ENCODE peak calls at places on chromosomes 5 and 9, in ten cellular contexts. One of them, this sample, is unnamed.
A peak's percentile ranks its signal among the peaks of the same experiment; 100 is the strongest.

GRCh38 chr5:169871816-169872215 is 108.5 kb downstream of the INSYN2B start:
- DNase-seq in nephron progenitor cell: no peak
- DNase-seq in IMR-90: no peak
- DNase-seq in A549: no peak
- DNase-seq in uterus: no peak
- DNase-seq in mammary epithelial cell: no peak
- DNase-seq in Peyer's patch: no peak
- DNase-seq in transverse colon: no peak
- DNase-seq in PC-9: no peak
- DNase-seq in progenitor cell of endocrine pancreas: no peak
- DNase-seq in this sample: no peak

GRCh38 chr5:16791036-16791705 is 144.9 kb downstream of the MYO10 start:
- DNase-seq in nephron progenitor cell: peak; percentile 41
- DNase-seq in IMR-90: peak; percentile 74
- DNase-seq in A549: peak; percentile 64
- DNase-seq in uterus: peak; percentile 29
- DNase-seq in mammary epithelial cell: peak; percentile 27
- DNase-seq in Peyer's patch: no peak
- DNase-seq in transverse colon: no peak
- DNase-seq in PC-9: peak; percentile 55
- DNase-seq in progenitor cell of endocrine pancreas: no peak
- DNase-seq in this sample: no peak

GRCh38 chr9:111527347-111527746 is 2.4 kb downstream of the ZNF483 start:
- DNase-seq in nephron progenitor cell: no peak
- DNase-seq in IMR-90: no peak
- DNase-seq in A549: no peak
- DNase-seq in uterus: no peak
- DNase-seq in mammary epithelial cell: peak; percentile 15
- DNase-seq in Peyer's patch: no peak
- DNase-seq in transverse colon: no peak
- DNase-seq in PC-9: no peak
- DNase-seq in progenitor cell of endocrine pancreas: no peak
- DNase-seq in this sample: no peak

GRCh38 chr9:113887436-113887835 is 11.3 kb downstream of the ZNF618 start:
- DNase-seq in nephron progenitor cell: no peak
- DNase-seq in IMR-90: no peak
- DNase-seq in A549: no peak
- DNase-seq in uterus: no peak
- DNase-seq in mammary epithelial cell: no peak
- DNase-seq in Peyer's patch: no peak
- DNase-seq in transverse colon: no peak
- DNase-seq in PC-9: no peak
- DNase-seq in progenitor cell of endocrine pancreas: no peak
- DNase-seq in this sample: no peak

GRCh38 chr5:51380603-51381207 is 2.5 kb upstream of the ISL1 start:
- DNase-seq in nephron progenitor cell: peak; percentile 46
- DNase-seq in IMR-90: peak; percentile 4
- DNase-seq in A549: no peak
- DNase-seq in uterus: no peak
- DNase-seq in mammary epithelial cell: no peak
- DNase-seq in Peyer's patch: no peak
- DNase-seq in transverse colon: no peak
- DNase-seq in PC-9: peak; percentile 9
- DNase-seq in progenitor cell of endocrine pancreas: no peak
- DNase-seq in this sample: no peak

GRCh38 chr9:104025945-104026344 is 68.2 kb upstream of the SMC2 start:
- DNase-seq in nephron progenitor cell: no peak
- DNase-seq in IMR-90: peak; percentile 7
- DNase-seq in A549: no peak
- DNase-seq in uterus: no peak
- DNase-seq in mammary epithelial cell: no peak
- DNase-seq in Peyer's patch: no peak
- DNase-seq in transverse colon: no peak
- DNase-seq in PC-9: no peak
- DNase-seq in progenitor cell of endocrine pancreas: no peak
- DNase-seq in this sample: no peak

GRCh38 chr5:146301666-146302065 is 37.0 kb upstream of the POU4F3 start:
- DNase-seq in nephron progenitor cell: no peak
- DNase-seq in IMR-90: peak; percentile 5
- DNase-seq in A549: no peak
- DNase-seq in uterus: no peak
- DNase-seq in mammary epithelial cell: no peak
- DNase-seq in Peyer's patch: no peak
- DNase-seq in transverse colon: no peak
- DNase-seq in PC-9: no peak
- DNase-seq in progenitor cell of endocrine pancreas: no peak
- DNase-seq in this sample: no peak

GRCh38 chr5:114418546-114419388 is 56.9 kb downstream of the KCNN2 start:
- DNase-seq in nephron progenitor cell: no peak
- DNase-seq in IMR-90: no peak
- DNase-seq in A549: no peak
- DNase-seq in uterus: no peak
- DNase-seq in mammary epithelial cell: no peak
- DNase-seq in Peyer's patch: no peak
- DNase-seq in transverse colon: no peak
- DNase-seq in PC-9: no peak
- DNase-seq in progenitor cell of endocrine pancreas: no peak
- DNase-seq in this sample: no peak

GRCh38 chr5:128062172-128062746 is 21.3 kb upstream of the SLC12A2 start:
- DNase-seq in nephron progenitor cell: no peak
- DNase-seq in IMR-90: peak; percentile 80
- DNase-seq in A549: no peak
- DNase-seq in uterus: no peak
- DNase-seq in mammary epithelial cell: peak; percentile 85
- DNase-seq in Peyer's patch: no peak
- DNase-seq in transverse colon: peak; percentile 13
- DNase-seq in PC-9: no peak
- DNase-seq in progenitor cell of endocrine pancreas: no peak
- DNase-seq in this sample: no peak

GRCh38 chr5:167348286-167348926 is 943.0 kb upstream of the WWC1 start:
- DNase-seq in nephron progenitor cell: no peak
- DNase-seq in IMR-90: no peak
- DNase-seq in A549: no peak
- DNase-seq in uterus: no peak
- DNase-seq in mammary epithelial cell: no peak
- DNase-seq in Peyer's patch: no peak
- DNase-seq in transverse colon: no peak
- DNase-seq in PC-9: no peak
- DNase-seq in progenitor cell of endocrine pancreas: no peak
- DNase-seq in this sample: no peak

GRCh38 chr9:138101444-138102234 is 224.1 kb downstream of the CACNA1B start:
- DNase-seq in nephron progenitor cell: no peak
- DNase-seq in IMR-90: no peak
- DNase-seq in A549: no peak
- DNase-seq in uterus: no peak
- DNase-seq in mammary epithelial cell: no peak
- DNase-seq in Peyer's patch: peak; percentile 3
- DNase-seq in transverse colon: no peak
- DNase-seq in PC-9: no peak
- DNase-seq in progenitor cell of endocrine pancreas: no peak
- DNase-seq in this sample: peak; percentile 13

GRCh38 chr9:110115868-110116542 is 92.0 kb downstream of the C9orf152 start:
- DNase-seq in nephron progenitor cell: no peak
- DNase-seq in IMR-90: peak; percentile 91
- DNase-seq in A549: peak; percentile 49
- DNase-seq in uterus: no peak
- DNase-seq in mammary epithelial cell: peak; percentile 58
- DNase-seq in Peyer's patch: no peak
- DNase-seq in transverse colon: no peak
- DNase-seq in PC-9: peak; percentile 33
- DNase-seq in progenitor cell of endocrine pancreas: no peak
- DNase-seq in this sample: no peak

GRCh38 chr5:54820346-54820745 is 165.0 kb downstream of the ESM1 start:
- DNase-seq in nephron progenitor cell: no peak
- DNase-seq in IMR-90: peak; percentile 62
- DNase-seq in A549: no peak
- DNase-seq in uterus: no peak
- DNase-seq in mammary epithelial cell: no peak
- DNase-seq in Peyer's patch: no peak
- DNase-seq in transverse colon: no peak
- DNase-seq in PC-9: no peak
- DNase-seq in progenitor cell of endocrine pancreas: no peak
- DNase-seq in this sample: no peak

GRCh38 chr5:16510123-16510522 is 44.5 kb upstream of the ZNF622 start:
- DNase-seq in nephron progenitor cell: no peak
- DNase-seq in IMR-90: no peak
- DNase-seq in A549: no peak
- DNase-seq in uterus: no peak
- DNase-seq in mammary epithelial cell: no peak
- DNase-seq in Peyer's patch: no peak
- DNase-seq in transverse colon: no peak
- DNase-seq in PC-9: no peak
- DNase-seq in progenitor cell of endocrine pancreas: no peak
- DNase-seq in this sample: no peak

GRCh38 chr9:105834404-105834803 is 140.1 kb downstream of the TMEM38B start:
- DNase-seq in nephron progenitor cell: no peak
- DNase-seq in IMR-90: no peak
- DNase-seq in A549: no peak
- DNase-seq in uterus: no peak
- DNase-seq in mammary epithelial cell: no peak
- DNase-seq in Peyer's patch: no peak
- DNase-seq in transverse colon: no peak
- DNase-seq in PC-9: no peak
- DNase-seq in progenitor cell of endocrine pancreas: no peak
- DNase-seq in this sample: no peak

GRCh38 chr5:54718647-54719046 is 201.1 kb downstream of the SNX18 start:
- DNase-seq in nephron progenitor cell: no peak
- DNase-seq in IMR-90: no peak
- DNase-seq in A549: no peak
- DNase-seq in uterus: no peak
- DNase-seq in mammary epithelial cell: no peak
- DNase-seq in Peyer's patch: no peak
- DNase-seq in transverse colon: no peak
- DNase-seq in PC-9: no peak
- DNase-seq in progenitor cell of endocrine pancreas: no peak
- DNase-seq in this sample: no peak

GRCh38 chr9:7879551-7880245 is 80.1 kb upstream of the DMAC1 start:
- DNase-seq in nephron progenitor cell: peak; percentile 34
- DNase-seq in IMR-90: no peak
- DNase-seq in A549: no peak
- DNase-seq in uterus: no peak
- DNase-seq in mammary epithelial cell: peak; percentile 16
- DNase-seq in Peyer's patch: no peak
- DNase-seq in transverse colon: no peak
- DNase-seq in PC-9: no peak
- DNase-seq in progenitor cell of endocrine pancreas: no peak
- DNase-seq in this sample: peak; percentile 10

GRCh38 chr9:129875181-129875611 is 39.9 kb downstream of the USP20 start:
- DNase-seq in nephron progenitor cell: no peak
- DNase-seq in IMR-90: no peak
- DNase-seq in A549: no peak
- DNase-seq in uterus: no peak
- DNase-seq in mammary epithelial cell: no peak
- DNase-seq in Peyer's patch: no peak
- DNase-seq in transverse colon: no peak
- DNase-seq in PC-9: no peak
- DNase-seq in progenitor cell of endocrine pancreas: no peak
- DNase-seq in this sample: no peak
- TF ChIP-seq CTCF in nephron progenitor cell: peak; percentile 19
- TF ChIP-seq CTCF in IMR-90: peak; percentile 7
- TF ChIP-seq CTCF in A549: no peak
- TF ChIP-seq CTCF in uterus: no peak
- TF ChIP-seq CTCF in mammary epithelial cell: no peak
- TF ChIP-seq CTCF in Peyer's patch: no peak
- TF ChIP-seq CTCF in transverse colon: no peak
- TF ChIP-seq CTCF in PC-9: no peak
- TF ChIP-seq CTCF in progenitor cell of endocrine pancreas: peak; percentile 14
- TF ChIP-seq CTCF in this sample: no peak

GRCh38 chr9:5899292-5899691 is 8.6 kb downstream of the MLANA start:
- DNase-seq in nephron progenitor cell: no peak
- DNase-seq in IMR-90: no peak
- DNase-seq in A549: peak; percentile 36
- DNase-seq in uterus: no peak
- DNase-seq in mammary epithelial cell: no peak
- DNase-seq in Peyer's patch: no peak
- DNase-seq in transverse colon: no peak
- DNase-seq in PC-9: no peak
- DNase-seq in progenitor cell of endocrine pancreas: no peak
- DNase-seq in this sample: no peak
- TF ChIP-seq CTCF in nephron progenitor cell: no peak
- TF ChIP-seq CTCF in IMR-90: no peak
- TF ChIP-seq CTCF in A549: peak; percentile 16
- TF ChIP-seq CTCF in uterus: no peak
- TF ChIP-seq CTCF in mammary epithelial cell: peak; percentile 19
- TF ChIP-seq CTCF in Peyer's patch: no peak
- TF ChIP-seq CTCF in transverse colon: no peak
- TF ChIP-seq CTCF in PC-9: no peak
- TF ChIP-seq CTCF in progenitor cell of endocrine pancreas: no peak
- TF ChIP-seq CTCF in this sample: peak; percentile 3

DNA sequence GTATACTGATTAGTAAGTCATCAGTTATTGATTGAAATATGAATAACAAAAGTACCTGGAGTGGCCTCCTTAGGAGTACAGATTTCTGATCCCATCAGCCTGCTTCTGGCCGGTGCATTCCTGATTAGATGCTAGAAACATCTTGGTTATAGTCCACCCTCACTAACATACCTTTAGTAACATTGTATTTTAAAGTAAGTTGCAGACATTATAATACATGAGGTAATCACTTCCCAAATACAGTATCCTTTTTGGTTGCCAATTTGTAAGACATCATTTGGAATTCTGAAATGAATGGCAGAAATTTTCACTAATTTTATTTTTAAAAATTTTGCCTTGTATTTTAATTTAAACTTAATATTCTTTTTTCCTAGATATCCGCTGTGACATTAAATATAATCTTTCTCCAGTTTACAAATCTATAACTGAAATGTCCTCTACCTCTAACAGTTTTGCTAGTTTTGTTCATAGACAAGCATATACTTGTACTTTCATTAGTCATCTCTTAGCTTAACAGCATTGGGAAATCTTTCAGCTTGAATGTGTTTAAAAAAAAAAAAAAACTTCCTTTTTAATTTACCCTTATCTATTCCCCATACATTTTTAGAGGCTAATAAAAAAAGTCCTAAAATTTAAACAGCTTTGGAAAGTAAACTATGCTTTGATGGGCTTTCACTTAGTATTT is 178.9 kb downstream of the XRCC4 start:
- DNase-seq in nephron progenitor cell: no peak
- DNase-seq in IMR-90: peak; percentile 34
- DNase-seq in A549: no peak
- DNase-seq in uterus: no peak
- DNase-seq in mammary epithelial cell: peak; percentile 59
- DNase-seq in Peyer's patch: no peak
- DNase-seq in transverse colon: no peak
- DNase-seq in PC-9: no peak
- DNase-seq in progenitor cell of endocrine pancreas: no peak
- DNase-seq in this sample: no peak
- TF ChIP-seq CTCF in nephron progenitor cell: no peak
- TF ChIP-seq CTCF in IMR-90: no peak
- TF ChIP-seq CTCF in A549: no peak
- TF ChIP-seq CTCF in uterus: no peak
- TF ChIP-seq CTCF in mammary epithelial cell: no peak
- TF ChIP-seq CTCF in Peyer's patch: no peak
- TF ChIP-seq CTCF in transverse colon: no peak
- TF ChIP-seq CTCF in PC-9: no peak
- TF ChIP-seq CTCF in progenitor cell of endocrine pancreas: no peak
- TF ChIP-seq CTCF in this sample: no peak

GRCh38 chr5:10724799-10725507 is 36.1 kb downstream of the DAP start:
- DNase-seq in nephron progenitor cell: no peak
- DNase-seq in IMR-90: peak; percentile 93
- DNase-seq in A549: peak; percentile 83
- DNase-seq in uterus: peak; percentile 52
- DNase-seq in mammary epithelial cell: peak; percentile 76
- DNase-seq in Peyer's patch: no peak
- DNase-seq in transverse colon: peak; percentile 26
- DNase-seq in PC-9: peak; percentile 86
- DNase-seq in progenitor cell of endocrine pancreas: no peak
- DNase-seq in this sample: no peak
- TF ChIP-seq CTCF in nephron progenitor cell: no peak
- TF ChIP-seq CTCF in IMR-90: peak; percentile 27
- TF ChIP-seq CTCF in A549: peak; percentile 55
- TF ChIP-seq CTCF in uterus: peak; percentile 13
- TF ChIP-seq CTCF in mammary epithelial cell: no peak
- TF ChIP-seq CTCF in Peyer's patch: no peak
- TF ChIP-seq CTCF in transverse colon: no peak
- TF ChIP-seq CTCF in PC-9: peak; percentile 69
- TF ChIP-seq CTCF in progenitor cell of endocrine pancreas: no peak
- TF ChIP-seq CTCF in this sample: no peak

This sample was measured in D721Med.